ENCODE peak calls at places on chromosomes 7 and 10, in seven cellular contexts. E is HEK293T; A is NCI-H2081 treated with DMSO at 0.1 percent for 48 hours; H is fibroblast of lung; O is activated CD4-positive, alpha-beta T cell treated with anti-CD3 and anti-CD28 coated beads, Interleukin-2, amount 50 U/mL, for 1 hour; R is hepatocyte; L is NCI-H446. N is an unnamed sample.

GRCh38 chr7:98284335-98285036 is 3.0 kb downstream of the BRI3 start:
- DNase-seq in E (no peak), A (no peak), H (peak; percentile 77), O (no peak), R (peak; percentile 62), L (no peak), N (no peak)

GRCh38 chr7:138001529-138002095 is at the start of gene CREB3L2:
- DNase-seq in E (peak; percentile 67), A (no peak), H (peak; percentile 69), O (peak; percentile 56), R (peak; percentile 85), L (no peak), N (no peak)

GRCh38 chr7:2821161-2821841 is 22.8 kb downstream of the GNA12 start:
- DNase-seq in E (peak; percentile 39), A (peak; percentile 32), H (peak; percentile 91), O (no peak), R (no peak), L (no peak), N (no peak)

GRCh38 chr10:51029172-51029641 is 45.1 kb upstream of the PRKG1 start:
- DNase-seq in E (no peak), A (no peak), H (peak; percentile 12), O (no peak), R (no peak), L (no peak), N (no peak)

GRCh38 chr7:48242846-48243245 is 71.6 kb downstream of the ABCA13 start:
- DNase-seq in E (no peak), A (no peak), H (no peak), O (no peak), R (no peak), L (no peak), N (no peak)

GRCh38 chr7:94391716-94392390 is 2.8 kb upstream of the COL1A2 start:
- DNase-seq in E (no peak), A (no peak), H (peak; percentile 93), O (no peak), R (peak; percentile 51), L (no peak), N (no peak)

GRCh38 chr7:101017099-101017777 is 2.6 kb upstream of the MUC17 start:
- DNase-seq in E (peak; percentile 20), A (no peak), H (peak; percentile 79), O (peak; percentile 64), R (peak; percentile 91), L (no peak), N (no peak)

GRCh38 chr7:13560441-13560840 is 429.0 kb downstream of the ETV1 start:
- DNase-seq in E (no peak), A (no peak), H (peak; percentile 73), O (no peak), R (no peak), L (no peak), N (no peak)

GRCh38 chr7:22563621-22564241 is 63.7 kb upstream of the STEAP1B start:
- DNase-seq in E (no peak), A (no peak), H (peak; percentile 74), O (no peak), R (no peak), L (no peak), N (no peak)

GRCh38 chr7:77425151-77426051 is 9.3 kb upstream of the GSAP start:
- DNase-seq in E (no peak), A (no peak), H (peak; percentile 87), O (no peak), R (no peak), L (no peak), N (no peak)

GRCh38 chr10:88890681-88891371 is 10.8 kb downstream of the STAMBPL1 start:
- DNase-seq in E (no peak), A (no peak), H (peak; percentile 42), O (no peak), R (no peak), L (no peak), N (no peak)

GRCh38 chr7:138739859-138740258 is 38.7 kb upstream of the SVOPL start:
- DNase-seq in E (no peak), A (no peak), H (no peak), O (no peak), R (no peak), L (no peak), N (no peak)

GRCh38 chr7:90816511-90817142 is 220.5 kb downstream of the CDK14 start:
- DNase-seq in E (peak; percentile 18), A (no peak), H (peak; percentile 100), O (no peak), R (peak; percentile 64), L (peak; percentile 46), N (no peak)

N was measured in KG1.